ENCODE peak calls at places on chromosome 3, in four cellular contexts. J is GM03348, K is A549, U is neuronal stem cell. T is an unnamed sample.

GRCh38 chr3:17424137-17424536 is 318.3 kb downstream of the TBC1D5 start:
- DNase-seq in J (peak), U (no peak), K (no peak), T (no peak)

GRCh38 chr3:157064402-157064801 is 95.5 kb downstream of the CCNL1 start:
- DNase-seq in J (no peak), U (no peak), K (no peak), T (no peak)

GRCh38 chr3:72665701-72666443 is 182.4 kb downstream of the SHQ1 start:
- DNase-seq in K (peak), U (no peak), J (no peak), T (peak)

GRCh38 chr3:17122758-17123157 is 238.0 kb downstream of the PLCL2 start:
- DNase-seq in U (no peak), K (no peak), J (no peak), T (no peak)

GRCh38 chr3:160921020-160921635 is 165.1 kb downstream of the PPM1L start:
- DNase-seq in U (no peak), J (peak), K (peak), T (peak)

GRCh38 chr3:46495901-46496456 is 1.8 kb upstream of the RTP3 start:
- DNase-seq in J (peak), K (no peak), U (no peak), T (no peak)

GRCh38 chr3:134628884-134629283 is 21.9 kb downstream of the KY start:
- DNase-seq in J (no peak), U (no peak), K (no peak), T (no peak)

GRCh38 chr3:143139786-143140185 is 20.2 kb downstream of the CHST2 start:
- DNase-seq in J (peak), K (no peak), U (no peak), T (peak)

GRCh38 chr3:152396867-152397266 is 128.1 kb downstream of the MBNL1 start:
- DNase-seq in K (no peak), U (no peak), J (no peak), T (peak)

GRCh38 chr3:139117883-139118760 is 73.4 kb upstream of the PRR23C start:
- DNase-seq in J (no peak), K (no peak), U (no peak), T (no peak)

GRCh38 chr3:9595877-9596276 is 42.3 kb upstream of the LHFPL4 start:
- DNase-seq in J (no peak), U (no peak), K (no peak), T (no peak)

GRCh38 chr3:114427407-114428172 is 133.8 kb downstream of the TIGIT start:
- DNase-seq in U (no peak), J (no peak), K (no peak), T (no peak)

GRCh38 chr3:168424059-168424765 is 328.5 kb upstream of the GOLIM4 start:
- DNase-seq in J (no peak), U (no peak), K (no peak), T (no peak)

GRCh38 chr3:66348696-66349095 is 127.9 kb downstream of the SLC25A26 start:
- DNase-seq in K (no peak), J (no peak), U (no peak), T (no peak)

T was measured in MCF 10A.